ENCODE peak calls at places on chromosomes 11 and 22, in four cellular contexts. One of them, this sample, is unnamed.
A peak's percentile ranks its signal among the peaks of the same experiment; 100 is the strongest.

GRCh38 chr22:23182289-23183106 is 2.2 kb downstream of the BCR start:
- DNase-seq in HS-27A: no peak
- DNase-seq in progenitor cell of endocrine pancreas: no peak
- DNase-seq in T follicular helper cell: no peak
- DNase-seq in this sample: no peak

GRCh38 chr11:101583180-101584128 is at the start of gene TRPC6:
- DNase-seq in progenitor cell of endocrine pancreas: peak; percentile 31
- DNase-seq in HS-27A: no peak
- DNase-seq in T follicular helper cell: no peak
- DNase-seq in this sample: no peak

GRCh38 chr11:63710476-63711217 is 29.3 kb downstream of the RTN3 start:
- DNase-seq in T follicular helper cell: no peak
- DNase-seq in HS-27A: peak; percentile 34
- DNase-seq in progenitor cell of endocrine pancreas: no peak
- DNase-seq in this sample: no peak

GRCh38 chr22:33891992-33892391 is 28.3 kb downstream of the LARGE1 start:
- DNase-seq in progenitor cell of endocrine pancreas: no peak
- DNase-seq in HS-27A: no peak
- DNase-seq in T follicular helper cell: no peak
- DNase-seq in this sample: no peak

GRCh38 chr22:24181088-24181995 is at the start of gene SUSD2:
- DNase-seq in progenitor cell of endocrine pancreas: no peak
- DNase-seq in T follicular helper cell: no peak
- DNase-seq in HS-27A: no peak
- DNase-seq in this sample: no peak

GRCh38 chr22:40594924-40595323 is 41.6 kb downstream of the MRTFA start:
- DNase-seq in T follicular helper cell: no peak
- DNase-seq in HS-27A: no peak
- DNase-seq in progenitor cell of endocrine pancreas: no peak
- DNase-seq in this sample: no peak

GRCh38 chr11:72930011-72930410 is 115.8 kb downstream of the ATG16L2 start:
- DNase-seq in T follicular helper cell: no peak
- DNase-seq in HS-27A: no peak
- DNase-seq in progenitor cell of endocrine pancreas: no peak
- DNase-seq in this sample: peak; percentile 19

GRCh38 chr22:30474683-30475424 is 3.0 kb upstream of the SEC14L3 start:
- DNase-seq in progenitor cell of endocrine pancreas: no peak
- DNase-seq in T follicular helper cell: peak; percentile 40
- DNase-seq in HS-27A: no peak
- DNase-seq in this sample: no peak

GRCh38 chr22:37547249-37547741 is 13.0 kb upstream of the CDC42EP1 start:
- DNase-seq in progenitor cell of endocrine pancreas: no peak
- DNase-seq in HS-27A: no peak
- DNase-seq in T follicular helper cell: no peak
- DNase-seq in this sample: no peak

GRCh38 chr22:31629741-31630184 is 32.3 kb downstream of the PISD start:
- DNase-seq in T follicular helper cell: no peak
- DNase-seq in progenitor cell of endocrine pancreas: no peak
- DNase-seq in HS-27A: no peak
- DNase-seq in this sample: no peak

GRCh38 chr11:27592111-27592780 is 85.7 kb upstream of the LIN7C start:
- DNase-seq in HS-27A: no peak
- DNase-seq in T follicular helper cell: no peak
- DNase-seq in progenitor cell of endocrine pancreas: no peak
- DNase-seq in this sample: no peak

GRCh38 chr22:31618471-31619176 is 43.4 kb downstream of the PISD start:
- DNase-seq in progenitor cell of endocrine pancreas: no peak
- DNase-seq in T follicular helper cell: no peak
- DNase-seq in HS-27A: no peak
- DNase-seq in this sample: no peak

GRCh38 chr11:95904009-95904650 is 19.8 kb downstream of the MTMR2 start:
- DNase-seq in T follicular helper cell: no peak
- DNase-seq in progenitor cell of endocrine pancreas: no peak
- DNase-seq in HS-27A: no peak
- DNase-seq in this sample: no peak

GRCh38 chr22:39296981-39297489 is 22.4 kb downstream of the RPL3 start:
- DNase-seq in HS-27A: no peak
- DNase-seq in progenitor cell of endocrine pancreas: no peak
- DNase-seq in T follicular helper cell: no peak
- DNase-seq in this sample: no peak

GRCh38 chr11:22732588-22732987 is 66.2 kb downstream of the GAS2 start:
- DNase-seq in progenitor cell of endocrine pancreas: no peak
- DNase-seq in HS-27A: no peak
- DNase-seq in T follicular helper cell: no peak
- DNase-seq in this sample: no peak

GRCh38 chr11:77423624-77424023 is 50.3 kb downstream of the PAK1 start:
- DNase-seq in HS-27A: no peak
- DNase-seq in progenitor cell of endocrine pancreas: no peak
- DNase-seq in T follicular helper cell: no peak
- DNase-seq in this sample: no peak

GRCh38 chr22:46948411-46949144 is 186.1 kb downstream of the TBC1D22A start:
- DNase-seq in progenitor cell of endocrine pancreas: no peak
- DNase-seq in T follicular helper cell: no peak
- DNase-seq in HS-27A: no peak
- DNase-seq in this sample: no peak

GRCh38 chr22:27800250-27801131 is 1.1 kb downstream of the MN1 start:
- DNase-seq in T follicular helper cell: no peak
- DNase-seq in progenitor cell of endocrine pancreas: no peak
- DNase-seq in HS-27A: no peak
- DNase-seq in this sample: no peak

GRCh38 chr11:95450547-95451123 is 219.6 kb upstream of the SESN3 start:
- DNase-seq in T follicular helper cell: no peak
- DNase-seq in progenitor cell of endocrine pancreas: no peak
- DNase-seq in HS-27A: no peak
- DNase-seq in this sample: no peak

GRCh38 chr22:40414306-40414705 is 43.9 kb downstream of the SGSM3 start:
- DNase-seq in progenitor cell of endocrine pancreas: no peak
- DNase-seq in HS-27A: no peak
- DNase-seq in T follicular helper cell: no peak
- DNase-seq in this sample: no peak

GRCh38 chr11:112718483-112718882 is 242.7 kb upstream of the NCAM1 start:
- DNase-seq in HS-27A: no peak
- DNase-seq in progenitor cell of endocrine pancreas: no peak
- DNase-seq in T follicular helper cell: no peak
- DNase-seq in this sample: no peak

GRCh38 chr22:30947163-30947820 is 21.3 kb downstream of the MORC2 start:
- DNase-seq in T follicular helper cell: no peak
- DNase-seq in HS-27A: no peak
- DNase-seq in progenitor cell of endocrine pancreas: no peak
- DNase-seq in this sample: no peak

GRCh38 chr22:22951035-22951434 is 63.4 kb downstream of the IGLL5 start:
- DNase-seq in T follicular helper cell: no peak
- DNase-seq in HS-27A: no peak
- DNase-seq in progenitor cell of endocrine pancreas: no peak
- DNase-seq in this sample: no peak

GRCh38 chr11:86632499-86633269 is 39.7 kb downstream of the ME3 start:
- DNase-seq in HS-27A: peak; percentile 96
- DNase-seq in T follicular helper cell: no peak
- DNase-seq in progenitor cell of endocrine pancreas: no peak
- DNase-seq in this sample: peak; percentile 59

GRCh38 chr11:105838668-105839403 is 183.2 kb downstream of the MSANTD4 start:
- DNase-seq in T follicular helper cell: no peak
- DNase-seq in progenitor cell of endocrine pancreas: no peak
- DNase-seq in HS-27A: peak; percentile 5
- DNase-seq in this sample: no peak

GRCh38 chr11:134120921-134121526 is 52.2 kb downstream of the JAM3 start:
- DNase-seq in HS-27A: no peak
- DNase-seq in T follicular helper cell: no peak
- DNase-seq in progenitor cell of endocrine pancreas: no peak
- DNase-seq in this sample: no peak

GRCh38 chr11:120391297-120391696 is 55.1 kb downstream of the ARHGEF12 start:
- DNase-seq in T follicular helper cell: no peak
- DNase-seq in progenitor cell of endocrine pancreas: no peak
- DNase-seq in HS-27A: no peak
- DNase-seq in this sample: no peak

GRCh38 chr11:6452219-6452618 is 11.4 kb upstream of the HPX start:
- DNase-seq in HS-27A: no peak
- DNase-seq in progenitor cell of endocrine pancreas: no peak
- DNase-seq in T follicular helper cell: no peak
- DNase-seq in this sample: no peak

GRCh38 chr22:48315415-48316244 is 1512.0 kb downstream of the BRD1 start:
- DNase-seq in HS-27A: no peak
- DNase-seq in progenitor cell of endocrine pancreas: no peak
- DNase-seq in T follicular helper cell: no peak
- DNase-seq in this sample: no peak

GRCh38 chr11:1837171-1838076 is 1.4 kb upstream of the TNNI2 start:
- DNase-seq in T follicular helper cell: peak; percentile 65
- DNase-seq in HS-27A: no peak
- DNase-seq in progenitor cell of endocrine pancreas: peak; percentile 75
- DNase-seq in this sample: no peak

GRCh38 chr22:46450931-46451660 is 86.3 kb downstream of the CELSR1 start:
- DNase-seq in progenitor cell of endocrine pancreas: no peak
- DNase-seq in HS-27A: no peak
- DNase-seq in T follicular helper cell: no peak
- DNase-seq in this sample: no peak

GRCh38 chr22:46415816-46416536 is 80.5 kb downstream of the TRMU start:
- DNase-seq in T follicular helper cell: no peak
- DNase-seq in HS-27A: no peak
- DNase-seq in progenitor cell of endocrine pancreas: no peak
- DNase-seq in this sample: no peak

GRCh38 chr11:31641477-31642062 is 132.0 kb downstream of the ELP4 start:
- DNase-seq in T follicular helper cell: no peak
- DNase-seq in HS-27A: no peak
- DNase-seq in progenitor cell of endocrine pancreas: peak; percentile 19
- DNase-seq in this sample: no peak

GRCh38 chr11:105092255-105093239 is 47.0 kb downstream of the CARD18 start:
- DNase-seq in HS-27A: no peak
- DNase-seq in progenitor cell of endocrine pancreas: no peak
- DNase-seq in T follicular helper cell: no peak
- DNase-seq in this sample: no peak

GRCh38 chr11:68954970-68955958 is 25.5 kb downstream of the MRGPRD start:
- DNase-seq in progenitor cell of endocrine pancreas: no peak
- DNase-seq in T follicular helper cell: no peak
- DNase-seq in HS-27A: no peak
- DNase-seq in this sample: no peak

GRCh38 chr11:13052130-13052541 is 43.0 kb downstream of the RASSF10 start:
- DNase-seq in HS-27A: no peak
- DNase-seq in progenitor cell of endocrine pancreas: no peak
- DNase-seq in T follicular helper cell: no peak
- DNase-seq in this sample: no peak

GRCh38 chr22:31106001-31106571 is 1.3 kb downstream of the SELENOM start:
- DNase-seq in progenitor cell of endocrine pancreas: no peak
- DNase-seq in HS-27A: no peak
- DNase-seq in T follicular helper cell: no peak
- DNase-seq in this sample: no peak

GRCh38 chr11:134291196-134291595 is 15.0 kb downstream of the GLB1L3 start:
- DNase-seq in progenitor cell of endocrine pancreas: no peak
- DNase-seq in HS-27A: no peak
- DNase-seq in T follicular helper cell: no peak
- DNase-seq in this sample: no peak